ENCODE peak calls at places on chromosome 11, in seven cellular contexts. N is activated CD4-positive, CD25-positive, alpha-beta regulatory T cell treated with anti-CD3 and anti-CD28 coated beads, Interleukin-2, amount 50 U/mL, for 72 hours; H is non-pigmented ciliary epithelial cell; T is NCI-H1436; S is effector CD4-positive, alpha-beta T cell; Z is AG08396; U is stimulated activated CD8-positive, alpha-beta memory T cell treated with anti-CD3 and anti-CD28 coated beads, Interleukin-2, amount 100 ng/mL, for 1 hour. R is an unnamed sample.

GRCh38 chr11:134638796-134639540 is 226.9 kb upstream of the B3GAT1 start:
- DNase-seq in N (no peak), Z (no peak), H (no peak), S (no peak), U (no peak), T (no peak), R (no peak)

GRCh38 chr11:72305077-72305476 is 61.1 kb upstream of the PHOX2A start:
- DNase-seq in U (no peak), Z (no peak), T (no peak), H (no peak), S (no peak), N (no peak), R (no peak)

GRCh38 chr11:92753161-92753560 is 216.3 kb upstream of the MTNR1B start:
- DNase-seq in U (no peak), Z (no peak), N (no peak), S (no peak), T (no peak), H (no peak), R (no peak)

GRCh38 chr11:42058794-42059193 is 599.3 kb upstream of the LRRC4C start:
- DNase-seq in T (no peak), H (no peak), U (no peak), N (no peak), Z (no peak), S (no peak), R (no peak)

GRCh38 chr11:34656062-34656720 is 35.3 kb downstream of the EHF start:
- DNase-seq in Z (no peak), T (no peak), S (no peak), N (no peak), H (no peak), U (no peak), R (peak)

GRCh38 chr11:121932646-121933185 is 183.3 kb downstream of the BLID start:
- DNase-seq in U (no peak), Z (no peak), H (no peak), T (no peak), N (no peak), S (no peak), R (no peak)

GRCh38 chr11:33769542-33769941 is 4.8 kb downstream of the FBXO3 start:
- DNase-seq in Z (no peak), N (no peak), S (no peak), U (no peak), T (no peak), H (no peak), R (no peak)

GRCh38 chr11:74437441-74437840 is 29.9 kb downstream of the KCNE3 start:
- DNase-seq in N (no peak), U (no peak), S (no peak), Z (no peak), T (no peak), H (no peak), R (no peak)

GRCh38 chr11:85827768-85828639 is 17.1 kb upstream of the SYTL2 start:
- DNase-seq in N (no peak), H (no peak), Z (peak), T (no peak), S (peak), U (no peak), R (no peak)

GRCh38 chr11:62881579-62882427 is 1.1 kb downstream of the SLC3A2 start:
- DNase-seq in U (peak), H (peak), Z (peak), N (peak), S (peak), T (peak), R (peak)

GRCh38 chr11:76662656-76663460 is 7.7 kb downstream of the LRRC32 start:
- DNase-seq in Z (no peak), H (no peak), U (no peak), T (no peak), S (no peak), N (no peak), R (no peak)

GRCh38 chr11:30107899-30108298 is 91.1 kb upstream of the KCNA4 start:
- DNase-seq in Z (no peak), N (no peak), T (no peak), H (peak), U (no peak), S (no peak), R (no peak)

GRCh38 chr11:67434395-67434881 is 3.0 kb downstream of the PTPRCAP start:
- DNase-seq in H (no peak), U (no peak), N (no peak), S (no peak), Z (no peak), T (no peak), R (no peak)

GRCh38 chr11:3861698-3862097 is 6.2 kb downstream of the STIM1 start:
- DNase-seq in S (no peak), U (no peak), N (no peak), H (no peak), Z (no peak), T (no peak), R (no peak)